ENCODE peak calls at places on chromosomes 4 and X, in nine cellular contexts. O is mammary epithelial cell, E is tibial artery, D is A549, R is nephron progenitor cell, T is astrocyte of the spinal cord, L is IMR-90, Q is AG10803, F is tibial nerve. G is an unnamed sample.
A peak's percentile ranks its signal among the peaks of the same experiment; 100 is the strongest.

GRCh38 chr4:161702287-161702686 is 461.5 kb downstream of the FSTL5 start:
- DNase-seq in O (no peak), E (no peak), D (no peak), R (no peak), T (no peak), L (no peak), Q (no peak), F (no peak), G (no peak)

GRCh38 chrX:45077748-45078424 is 122.8 kb downstream of the DIPK2B start:
- DNase-seq in O (no peak), E (no peak), D (no peak), R (no peak), T (peak; percentile 8), L (no peak), Q (no peak), F (no peak), G (no peak)

GRCh38 chr4:78650106-78651021 is 98.8 kb downstream of the ANXA3 start:
- DNase-seq in O (peak; percentile 79), E (no peak), D (peak; percentile 38), R (no peak), T (peak; percentile 67), L (peak; percentile 86), Q (peak; percentile 91), F (no peak), G (no peak)

GRCh38 chr4:83267121-83267834 is 17.3 kb downstream of the COQ2 start:
- DNase-seq in O (no peak), E (peak; percentile 77), D (peak; percentile 72), R (no peak), T (peak; percentile 87), L (peak; percentile 74), Q (peak; percentile 26), F (peak; percentile 24), G (no peak)

GRCh38 chr4:89285735-89286134 is 21.9 kb downstream of the GPRIN3 start:
- DNase-seq in O (no peak), E (no peak), D (no peak), R (no peak), T (no peak), L (no peak), Q (no peak), F (no peak), G (no peak)

GRCh38 chr4:44674471-44674870 is 3.7 kb upstream of the GUF1 start:
- DNase-seq in O (no peak), E (no peak), D (no peak), R (no peak), T (no peak), L (no peak), Q (no peak), F (no peak), G (no peak)

GRCh38 chr4:47145630-47146029 is 114.3 kb downstream of the GABRB1 start:
- DNase-seq in O (peak; percentile 36), E (no peak), D (no peak), R (no peak), T (peak; percentile 75), L (peak; percentile 92), Q (peak; percentile 4), F (no peak), G (no peak)

GRCh38 chr4:53779025-53779424 is 187.7 kb upstream of the LNX1 start:
- DNase-seq in O (no peak), E (no peak), D (no peak), R (no peak), T (no peak), L (peak; percentile 13), Q (no peak), F (no peak), G (no peak)

GRCh38 chrX:23331701-23332100 is 2.9 kb upstream of the PTCHD1 start:
- DNase-seq in O (no peak), E (no peak), D (no peak), R (peak; percentile 14), T (no peak), L (no peak), Q (no peak), F (no peak), G (no peak)

GRCh38 chrX:47191331-47191730 is 2.3 kb upstream of the UBA1 start:
- DNase-seq in O (peak; percentile 66), E (no peak), D (no peak), R (peak; percentile 23), T (no peak), L (no peak), Q (no peak), F (no peak), G (peak; percentile 13)

GRCh38 chr4:1967512-1968149 is 41.1 kb downstream of the NELFA start:
- DNase-seq in O (no peak), E (peak; percentile 9), D (no peak), R (no peak), T (peak; percentile 20), L (peak; percentile 8), Q (peak; percentile 16), F (no peak), G (no peak)

DNA sequence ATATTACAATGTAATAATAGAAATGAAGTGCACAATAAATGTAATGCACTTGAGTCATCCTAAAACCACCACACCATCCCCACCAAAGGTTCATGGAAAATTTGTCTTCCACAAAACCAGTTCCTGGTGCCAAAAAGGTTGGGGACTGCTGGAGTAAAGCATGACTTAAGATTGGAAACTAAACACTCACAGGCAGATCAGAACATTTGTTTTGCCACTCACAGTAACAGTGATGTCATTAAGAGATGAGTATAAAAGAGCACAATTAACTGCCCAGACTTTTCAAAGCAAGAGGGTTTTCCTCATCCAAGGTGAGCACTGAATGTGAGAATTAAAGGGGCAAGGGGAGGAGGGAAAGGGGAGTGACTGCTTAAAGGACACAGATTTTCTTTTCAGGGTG is 35.6 kb downstream of the MAP7D3 start:
- DNase-seq in O (no peak), E (no peak), D (no peak), R (no peak), T (peak; percentile 32), L (peak; percentile 34), Q (peak; percentile 69), F (no peak), G (no peak)
- TF ChIP-seq CTCF in O (no peak), E (no peak), D (no peak), R (no peak), T (no peak), L (no peak), Q (no peak), F (no peak), G (no peak)

DNA sequence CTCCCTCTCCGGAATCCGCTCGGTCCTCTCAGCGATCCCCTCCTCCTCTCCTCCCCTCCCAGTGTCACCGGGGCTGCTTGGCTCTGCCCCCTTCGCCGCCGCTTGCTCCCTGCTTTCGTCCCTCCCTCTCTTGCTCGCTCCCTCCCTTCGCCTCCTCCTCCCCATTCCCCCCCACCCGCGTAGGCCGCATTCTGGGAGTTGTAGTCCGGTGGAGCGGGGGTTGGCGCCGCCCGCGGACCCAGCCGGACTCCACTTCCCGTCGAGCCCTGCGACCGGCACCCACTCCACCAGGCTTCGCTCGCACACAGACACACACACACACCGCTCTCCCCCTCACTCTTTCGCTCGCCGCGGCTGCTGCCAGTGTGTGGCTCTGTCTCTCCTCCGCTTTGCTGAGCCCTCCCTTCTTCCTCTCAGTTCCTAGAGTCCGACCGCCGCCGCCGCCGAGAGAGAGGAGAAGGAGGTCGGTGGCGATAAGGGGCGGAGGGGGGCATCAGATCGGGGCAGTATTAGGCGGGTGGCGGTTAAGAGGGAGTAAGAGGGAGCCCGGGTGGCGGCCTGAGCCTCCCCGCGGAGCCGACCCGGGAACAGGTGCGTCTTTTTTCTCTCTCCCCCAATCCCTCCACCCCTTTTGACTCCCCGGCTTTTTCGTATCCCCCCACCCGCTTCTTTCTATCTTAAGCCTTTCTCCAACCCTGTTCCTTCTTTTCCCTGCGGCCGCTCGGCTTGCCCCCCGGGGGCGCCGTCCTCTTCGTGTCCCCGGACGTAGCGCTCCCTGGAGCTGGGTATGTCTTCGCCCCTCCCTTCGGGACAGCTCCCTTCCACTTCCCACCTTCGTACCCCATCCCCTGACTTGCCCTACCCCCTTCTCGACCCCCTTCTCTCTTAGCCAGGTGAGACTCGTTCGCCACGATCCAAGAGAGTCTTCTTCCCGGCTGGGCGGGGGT is at the start of gene BCORL1:
- DNase-seq in O (peak; percentile 86), E (peak; percentile 96), D (peak; percentile 94), R (peak; percentile 85), T (peak; percentile 93), L (peak; percentile 89), Q (peak; percentile 93), F (peak; percentile 82), G (peak; percentile 79)
- TF ChIP-seq CTCF in O (no peak), E (no peak), D (no peak), R (no peak), T (no peak), L (no peak), Q (no peak), F (no peak), G (no peak)

GRCh38 chr4:6910340-6910959 is 824 bp downstream of the TBC1D14 start:
- DNase-seq in O (no peak), E (no peak), D (peak; percentile 48), R (peak; percentile 35), T (no peak), L (no peak), Q (no peak), F (no peak), G (no peak)

GRCh38 chr4:6908397-6909112 is 1.1 kb upstream of the TBC1D14 start:
- DNase-seq in O (no peak), E (no peak), D (no peak), R (no peak), T (no peak), L (peak; percentile 50), Q (peak; percentile 55), F (no peak), G (no peak)

GRCh38 chr4:6909970-6910339 is 329 bp downstream of the TBC1D14 start:
- DNase-seq in O (no peak), E (no peak), D (no peak), R (peak; percentile 62), T (no peak), L (no peak), Q (no peak), F (no peak), G (no peak)

GRCh38 chr4:6907658-6908191 is 1.9 kb upstream of the TBC1D14 start:
- DNase-seq in O (no peak), E (no peak), D (peak; percentile 32), R (peak; percentile 35), T (no peak), L (no peak), Q (no peak), F (no peak), G (peak; percentile 21)

GRCh38 chr4:6909113-6909969 is at the start of gene TBC1D14:
- DNase-seq in O (peak; percentile 81), E (peak; percentile 94), D (peak; percentile 80), R (peak; percentile 87), T (peak; percentile 90), L (peak; percentile 81), Q (peak; percentile 82), F (peak; percentile 76), G (peak; percentile 68)
- TF ChIP-seq CTCF in O (peak; percentile 27), E (no peak), D (no peak), R (no peak), T (peak; percentile 16), L (peak; percentile 14), Q (no peak), F (peak; percentile 25), G (peak; percentile 20)

GRCh38 chr4:145498430-145498829 is 16.8 kb downstream of the SMAD1 start:
- DNase-seq in O (no peak), E (no peak), D (no peak), R (no peak), T (no peak), L (no peak), Q (no peak), F (no peak), G (no peak)
- TF ChIP-seq CTCF in O (no peak), E (no peak), D (no peak), R (no peak), T (no peak), L (no peak), Q (no peak), F (no peak), G (no peak)